ENCODE peak calls at places on chromosomes 7 and 10, in four cellular contexts. A is GM19239, W is GM03348, C is Calu3. P is an unnamed sample.

GRCh38 chr7:150450491-150450992 is at the start of gene GIMAP8:
- DNase-seq in A (peak), W (no peak), C (no peak), P (peak)

GRCh38 chr10:127123626-127124025 is 72.8 kb downstream of the INSYN2A start:
- DNase-seq in A (no peak), W (no peak), C (no peak), P (no peak)

GRCh38 chr10:122494833-122495232 is 33.5 kb downstream of the HTRA1 start:
- DNase-seq in A (no peak), W (peak), C (no peak), P (no peak)

GRCh38 chr10:71326464-71326881 is 7.4 kb downstream of the SLC29A3 start:
- DNase-seq in A (no peak), W (no peak), C (no peak), P (no peak)

GRCh38 chr10:5662708-5663579 is 3.5 kb downstream of the ASB13 start:
- DNase-seq in A (no peak), W (no peak), C (no peak), P (no peak)

GRCh38 chr7:39605087-39605486 is 18.3 kb upstream of the RALA start:
- DNase-seq in A (no peak), W (no peak), C (no peak), P (no peak)

GRCh38 chr7:92872701-92873100 is 36.3 kb upstream of the CDK6 start:
- DNase-seq in A (no peak), W (peak), C (no peak), P (no peak)

GRCh38 chr10:66799474-66799873 is 126.4 kb upstream of the LRRTM3 start:
- DNase-seq in A (no peak), W (no peak), C (no peak), P (no peak)

GRCh38 chr7:127870231-127870907 is 160.9 kb downstream of the LRRC4 start:
- DNase-seq in A (no peak), W (no peak), C (no peak), P (no peak)

GRCh38 chr10:125203186-125203800 is 42.9 kb upstream of the CTBP2 start:
- DNase-seq in A (no peak), W (no peak), C (no peak), P (no peak)

GRCh38 chr10:13296476-13296875 is 3.4 kb downstream of the PHYH start:
- DNase-seq in A (no peak), W (no peak), C (no peak), P (no peak)

GRCh38 chr10:60446855-60447254 is 57.2 kb upstream of the ANK3 start:
- DNase-seq in A (no peak), W (peak), C (peak), P (no peak)

GRCh38 chr7:27244488-27245123 is 2.0 kb downstream of the EVX1 start:
- DNase-seq in A (no peak), W (no peak), C (no peak), P (no peak)

GRCh38 chr7:157139142-157140117 is 704 bp downstream of the UBE3C start:
- DNase-seq in A (peak), W (peak), C (peak), P (no peak)

GRCh38 chr10:117886766-117887165 is 160.0 kb downstream of the RAB11FIP2 start:
- DNase-seq in A (no peak), W (no peak), C (no peak), P (no peak)

GRCh38 chr7:411677-412312 is 107.9 kb downstream of the PDGFA start:
- DNase-seq in A (no peak), W (no peak), C (no peak), P (no peak)

GRCh38 chr10:128642502-128642901 is 516.3 kb upstream of the MKI67 start:
- DNase-seq in A (no peak), W (no peak), C (no peak), P (no peak)

GRCh38 chr10:74824184-74825032 is 2.0 kb upstream of the KAT6B start:
- DNase-seq in A (no peak), W (peak), C (no peak), P (no peak)

GRCh38 chr7:34727464-34727995 is 69.5 kb downstream of the NPSR1 start:
- DNase-seq in A (no peak), W (no peak), C (no peak), P (no peak)

GRCh38 chr10:114779803-114780609 is 41.6 kb upstream of the FHIP2A start:
- DNase-seq in A (no peak), W (peak), C (no peak), P (no peak)

GRCh38 chr7:31603076-31603475 is 83.9 kb upstream of the PPP1R17 start:
- DNase-seq in A (no peak), W (peak), C (no peak), P (no peak)

GRCh38 chr7:121302214-121302745 is 26.5 kb upstream of the WNT16 start:
- DNase-seq in A (peak), W (peak), C (no peak), P (peak)

GRCh38 chr10:112338957-112339356 is 35.0 kb upstream of the ACSL5 start:
- DNase-seq in A (no peak), W (no peak), C (no peak), P (no peak)

GRCh38 chr10:44980309-44981171 is 1.9 kb upstream of the DEPP1 start:
- DNase-seq in A (no peak), W (no peak), C (no peak), P (no peak)

GRCh38 chr10:89352039-89352597 is 24.3 kb downstream of the IFIT3 start:
- DNase-seq in A (no peak), W (peak), C (peak), P (peak)

P was measured in GM10248.